ENCODE peak calls at places on chromosomes 3 and 15, in five cellular contexts. Q is ascending aorta; H is cardiac muscle cell; T is effector memory CD4-positive, alpha-beta T cell; E is endothelial cell of umbilical vein. D is an unnamed sample. For H3K9me3, the result is how much of the 10 kb centered on the place peaks cover.

GRCh38 chr3:45659661-45660566 is 29.3 kb upstream of the SACM1L start:
- DNase-seq in Q (no peak), H (peak), T (peak), E (peak), D (peak)

GRCh38 chr3:45347329-45348000 is 40.9 kb upstream of the LARS2 start:
- DNase-seq in Q (no peak), H (no peak), T (no peak), E (no peak), D (no peak)

GRCh38 chr3:63294332-63294731 is 16.2 kb downstream of the SYNPR start:
- DNase-seq in Q (no peak), H (no peak), T (no peak), E (no peak), D (no peak)

GRCh38 chr3:86547697-86548096 is 443.3 kb downstream of the VGLL3 start:
- DNase-seq in Q (no peak), H (no peak), T (no peak), E (no peak), D (no peak)

GRCh38 chr3:160381470-160381869 is 17.6 kb downstream of the IFT80 start:
- DNase-seq in Q (no peak), H (no peak), T (no peak), E (no peak), D (no peak)

GRCh38 chr15:40928975-40929729 is at the start of gene DLL4:
- DNase-seq in Q (no peak), H (peak), T (no peak), E (peak), D (peak)

GRCh38 chr15:62795700-62796099 is 246.8 kb upstream of the TPM1 start:
- DNase-seq in Q (no peak), H (no peak), T (no peak), E (no peak), D (no peak)

GRCh38 chr3:155387571-155387970 is 94.1 kb upstream of the STRIT1 start:
- DNase-seq in Q (no peak), H (no peak), T (no peak), E (no peak), D (no peak)

GRCh38 chr15:84601555-84601838 is 688 bp downstream of the ZSCAN2 start:
- DNase-seq in Q (no peak), H (no peak), T (no peak), E (no peak), D (no peak)
- H3K27ac ChIP-seq in Q (peak), H (no peak), T (peak), E (peak), D (peak)

GRCh38 chr15:26639976-26640375 is 132.9 kb downstream of the GABRB3 start:
- DNase-seq in Q (no peak), H (no peak), T (no peak), E (no peak), D (no peak)
- H3K9me3 ChIP-seq in Q (under half), H (under half), T (under half), E (under half), D (under half)

DNA sequence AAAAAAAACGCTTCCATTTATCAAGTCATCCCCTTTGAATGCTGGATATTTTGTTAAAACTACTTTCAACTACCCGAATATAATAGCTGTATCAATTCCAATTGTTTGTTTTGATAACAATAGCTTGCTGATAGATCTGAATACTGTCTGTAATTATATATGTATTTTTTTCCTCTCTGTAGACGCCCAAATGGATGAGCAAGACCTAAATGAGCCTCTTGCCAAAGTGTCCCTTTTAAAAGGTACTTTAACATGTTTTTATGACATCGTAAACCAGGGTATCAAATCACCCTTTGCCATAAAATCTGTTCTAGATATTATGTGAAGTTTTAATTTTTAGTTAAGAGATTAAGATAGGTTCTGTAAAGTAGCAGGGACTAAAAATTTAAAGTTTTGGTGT is 111.5 kb upstream of the FLNB start:
- DNase-seq in Q (no peak), H (no peak), T (no peak), E (no peak), D (no peak)
- H3K4me3 ChIP-seq in Q (peak), H (no peak), T (no peak), E (no peak), D (no peak)

GRCh38 chr15:71079208-71080044 is 35.8 kb upstream of the THSD4 start:
- DNase-seq in Q (no peak), H (no peak), T (no peak), E (no peak), D (peak)
- H3K27ac ChIP-seq in Q (peak), H (no peak), T (no peak), E (no peak), D (no peak)

GRCh38 chr15:94834000-94834399 is 602.6 kb downstream of the MCTP2 start:
- DNase-seq in Q (no peak), H (no peak), T (no peak), E (no peak), D (no peak)
- H3K9me3 ChIP-seq in Q (under half), H (under half), T (under half), E (under half), D (under half)

DNA sequence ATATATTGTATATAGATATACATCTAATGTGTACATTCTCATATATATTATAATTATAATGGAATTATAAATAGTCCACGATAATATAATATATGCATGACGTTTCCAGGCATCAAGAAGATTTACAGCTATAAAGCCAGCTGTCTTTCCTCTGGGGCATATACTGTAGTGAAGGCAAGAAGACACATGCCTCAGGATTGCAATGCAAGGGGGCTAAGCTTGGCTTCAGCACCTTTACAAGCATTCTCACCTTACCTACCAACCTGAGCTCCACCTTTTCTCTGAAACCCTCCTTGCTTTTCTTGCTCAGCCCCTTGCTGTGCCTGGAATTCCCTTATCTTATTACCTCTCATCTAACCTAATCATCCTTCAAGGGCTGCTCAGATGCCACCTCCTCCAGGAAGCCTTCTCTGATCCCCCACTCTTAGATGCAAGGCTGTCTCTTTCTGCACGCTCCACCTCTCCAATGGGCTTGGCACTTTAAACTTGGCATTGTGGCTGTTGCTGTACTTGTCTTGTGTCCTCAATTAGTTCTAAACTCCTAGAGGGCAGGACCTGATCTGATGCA is 72.9 kb upstream of the PIAS1 start:
- DNase-seq in Q (no peak), H (no peak), T (no peak), E (no peak), D (no peak)
- H3K4me3 ChIP-seq in Q (no peak), H (no peak), T (no peak), E (no peak), D (no peak)

DNA sequence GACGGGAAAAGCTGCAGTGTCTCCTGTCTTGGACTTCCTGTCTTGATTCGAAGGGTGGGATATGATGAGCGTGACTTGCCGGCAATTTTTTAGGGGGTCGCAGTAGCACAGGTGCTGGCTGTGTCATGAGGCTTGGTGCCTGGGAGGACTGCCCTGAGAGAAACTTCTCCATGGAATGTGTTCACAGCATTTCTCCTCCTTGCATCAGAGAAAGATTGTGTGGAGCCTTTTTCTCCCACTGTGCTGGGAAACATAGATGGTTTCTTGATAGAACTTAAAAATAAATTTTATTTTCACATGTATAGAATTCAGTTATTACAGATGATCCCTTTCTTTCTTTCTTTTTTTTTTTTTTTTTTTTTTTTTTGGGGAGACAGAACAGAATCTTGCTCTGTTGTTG is 121.4 kb downstream of the KLHL25 start:
- DNase-seq in Q (no peak), H (no peak), T (no peak), E (no peak), D (no peak)
- H3K27ac ChIP-seq in Q (peak), H (peak), T (no peak), E (no peak), D (no peak)

GRCh38 chr15:29129221-29129620 is 140.4 kb downstream of the NSMCE3 start:
- DNase-seq in Q (no peak), H (no peak), T (no peak), E (no peak), D (no peak)
- H3K9me3 ChIP-seq in Q (under half), H (under half), T (under half), E (under half), D (under half)